ENCODE peak calls at places on chromosomes 5 and 9, in eight cellular contexts. D is tibial artery, Z is heart left ventricle, L is testis, G is lung, A is psoas muscle, S is lower lobe of right lung, H is ovary. V is an unnamed sample.

GRCh38 chr5:22314548-22314947 is 538.6 kb downstream of the CDH12 start:
- DNase-seq in D (no peak), Z (no peak), L (no peak), G (no peak), A (no peak), S (no peak), H (no peak), V (no peak)

GRCh38 chr5:112077180-112077579 is 320.2 kb upstream of the NREP start:
- DNase-seq in D (no peak), Z (no peak), L (no peak), G (no peak), A (no peak), S (no peak), H (no peak), V (no peak)

GRCh38 chr5:83662558-83662957 is 58.1 kb downstream of the HAPLN1 start:
- DNase-seq in D (no peak), Z (no peak), L (no peak), G (no peak), A (no peak), S (no peak), H (no peak), V (no peak)

GRCh38 chr9:5871785-5872184 is 18.9 kb upstream of the MLANA start:
- DNase-seq in D (no peak), Z (no peak), L (no peak), G (no peak), A (no peak), S (no peak), H (no peak), V (no peak)

GRCh38 chr5:142587354-142587965 is 98.4 kb downstream of the FGF1 start:
- DNase-seq in D (no peak), Z (no peak), L (peak; percentile 75), G (no peak), A (no peak), S (no peak), H (no peak), V (no peak)

GRCh38 chr9:13721481-13722235 is 442.2 kb upstream of the MPDZ start:
- DNase-seq in D (no peak), Z (no peak), L (no peak), G (no peak), A (no peak), S (no peak), H (no peak), V (no peak)

GRCh38 chr5:176542596-176543427 is 5.6 kb upstream of the RNF44 start:
- DNase-seq in D (no peak), Z (no peak), L (peak; percentile 41), G (no peak), A (no peak), S (no peak), H (peak; percentile 67), V (no peak)

GRCh38 chr9:109805054-109805453 is 25.1 kb downstream of the PALM2AKAP2 start:
- DNase-seq in D (no peak), Z (no peak), L (no peak), G (no peak), A (no peak), S (no peak), H (no peak), V (no peak)

GRCh38 chr5:74394543-74394923 is 246.0 kb downstream of the ENC1 start:
- DNase-seq in D (no peak), Z (no peak), L (no peak), G (no peak), A (no peak), S (no peak), H (no peak), V (no peak)

GRCh38 chr9:95738438-95738837 is 137.1 kb upstream of the ERCC6L2 start:
- DNase-seq in D (no peak), Z (no peak), L (no peak), G (no peak), A (no peak), S (no peak), H (no peak), V (no peak)

GRCh38 chr5:9546973-9547947 is 1.4 kb upstream of the SEMA5A start:
- DNase-seq in D (no peak), Z (no peak), L (no peak), G (peak; percentile 41), A (peak; percentile 50), S (no peak), H (peak; percentile 44), V (no peak)

GRCh38 chr5:69285448-69286116 is 47.0 kb downstream of the CCDC125 start:
- DNase-seq in D (no peak), Z (no peak), L (no peak), G (no peak), A (no peak), S (no peak), H (no peak), V (no peak)

GRCh38 chr9:131100445-131100844 is 4.1 kb downstream of the AIF1L start:
- DNase-seq in D (no peak), Z (no peak), L (peak; percentile 39), G (no peak), A (no peak), S (no peak), H (no peak), V (no peak)

GRCh38 chr5:156201793-156202388 is 125.1 kb upstream of the SGCD start:
- DNase-seq in D (peak; percentile 23), Z (no peak), L (no peak), G (no peak), A (no peak), S (no peak), H (no peak), V (no peak)

GRCh38 chr5:141668601-141669265 is 13.3 kb downstream of the ARAP3 start:
- DNase-seq in D (no peak), Z (no peak), L (no peak), G (no peak), A (no peak), S (no peak), H (no peak), V (no peak)

GRCh38 chr5:67301285-67301904 is 104.8 kb upstream of the CD180 start:
- DNase-seq in D (peak; percentile 94), Z (peak; percentile 45), L (peak; percentile 78), G (peak; percentile 55), A (peak; percentile 79), S (peak; percentile 63), H (peak; percentile 59), V (peak; percentile 95)

GRCh38 chr5:124697912-124698690 is 48.3 kb downstream of the ZNF608 start:
- DNase-seq in D (no peak), Z (peak; percentile 35), L (peak; percentile 22), G (no peak), A (no peak), S (no peak), H (no peak), V (no peak)

GRCh38 chr5:33807771-33808170 is 84.0 kb downstream of the ADAMTS12 start:
- DNase-seq in D (no peak), Z (no peak), L (no peak), G (no peak), A (no peak), S (no peak), H (no peak), V (no peak)

GRCh38 chr9:96068511-96068910 is 193.0 kb downstream of the ERCC6L2 start:
- DNase-seq in D (peak; percentile 39), Z (no peak), L (peak; percentile 90), G (no peak), A (no peak), S (no peak), H (peak; percentile 91), V (no peak)

GRCh38 chr5:10564838-10565784 is 1.2 kb downstream of the ANKRD33B start:
- DNase-seq in D (no peak), Z (peak; percentile 37), L (no peak), G (no peak), A (peak; percentile 60), S (peak; percentile 61), H (no peak), V (no peak)

GRCh38 chr9:10661376-10661775 is 48.6 kb upstream of the PTPRD start:
- DNase-seq in D (no peak), Z (no peak), L (no peak), G (no peak), A (no peak), S (no peak), H (no peak), V (no peak)

GRCh38 chr9:134332266-134332665 is 6.0 kb downstream of the RXRA start:
- DNase-seq in D (no peak), Z (no peak), L (no peak), G (no peak), A (peak; percentile 59), S (no peak), H (no peak), V (no peak)
- H3K4me1 ChIP-seq in D (peaks cover 99% of the 10 kb centered on the region), Z (peaks cover 99% of the 10 kb centered on the region), L (peaks cover 63% of the 10 kb centered on the region), G (peaks cover 9% of the 10 kb centered on the region), A (peaks cover 89% of the 10 kb centered on the region), S (peaks cover 97% of the 10 kb centered on the region), H (peaks cover 64% of the 10 kb centered on the region), V (peaks cover 100% of the 10 kb centered on the region)

GRCh38 chr5:59709346-59709821 is 184.1 kb downstream of the PDE4D start:
- DNase-seq in D (no peak), Z (no peak), L (no peak), G (no peak), A (no peak), S (no peak), H (no peak), V (no peak)
- H3K4me1 ChIP-seq in D (peaks cover 25% of the 10 kb centered on the region), Z (peaks cover 8% of the 10 kb centered on the region), L (no peaks in the 10 kb centered on the region), G (peaks cover 3% of the 10 kb centered on the region), A (no peaks in the 10 kb centered on the region), S (peaks cover 3% of the 10 kb centered on the region), H (no peaks in the 10 kb centered on the region), V (no peaks in the 10 kb centered on the region)

GRCh38 chr9:108444400-108445358 is 411.1 kb downstream of the ACTL7B start:
- DNase-seq in D (peak; percentile 28), Z (no peak), L (no peak), G (no peak), A (no peak), S (no peak), H (no peak), V (no peak)

GRCh38 chr9:108442604-108443277 is 413.0 kb downstream of the ACTL7B start:
- DNase-seq in D (no peak), Z (no peak), L (no peak), G (no peak), A (no peak), S (no peak), H (no peak), V (no peak)

GRCh38 chr9:108445431-108446018 is 410.3 kb downstream of the ACTL7B start:
- DNase-seq in D (no peak), Z (no peak), L (no peak), G (no peak), A (no peak), S (no peak), H (no peak), V (no peak)

GRCh38 chr9:108443278-108443633 is 412.5 kb downstream of the ACTL7B start:
- DNase-seq in D (no peak), Z (no peak), L (no peak), G (no peak), A (no peak), S (no peak), H (no peak), V (no peak)

GRCh38 chr9:108443741-108444140 is 412.0 kb downstream of the ACTL7B start:
- DNase-seq in D (no peak), Z (no peak), L (no peak), G (no peak), A (no peak), S (no peak), H (no peak), V (no peak)
- H3K4me1 ChIP-seq in D (peaks cover 55% of the 10 kb centered on the region), Z (no peaks in the 10 kb centered on the region), L (no peaks in the 10 kb centered on the region), G (no peaks in the 10 kb centered on the region), A (no peaks in the 10 kb centered on the region), S (no peaks in the 10 kb centered on the region), H (no peaks in the 10 kb centered on the region), V (no peaks in the 10 kb centered on the region)

DNA sequence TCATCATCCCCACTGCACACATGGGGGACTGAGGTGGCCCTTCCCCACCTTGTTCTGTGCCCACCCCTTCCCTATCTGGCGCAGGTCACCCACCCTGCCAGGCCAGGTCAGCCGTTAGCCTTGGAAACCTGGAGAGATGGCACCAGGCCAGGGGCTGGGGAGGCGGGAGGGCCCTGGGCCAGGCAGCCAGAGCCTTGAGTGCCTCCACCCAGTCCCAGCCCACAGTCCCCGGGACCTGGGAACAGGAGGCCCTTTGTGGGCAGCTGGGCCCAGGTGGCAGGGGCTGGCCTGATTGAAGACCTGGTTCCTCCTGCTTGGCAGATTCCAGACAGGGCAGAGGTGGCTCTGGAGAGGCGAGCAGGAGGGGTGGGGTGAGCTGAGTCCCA is 70.6 kb downstream of the LRSAM1 start:
- DNase-seq in D (no peak), Z (peak; percentile 57), L (no peak), G (no peak), A (no peak), S (peak; percentile 70), H (no peak), V (no peak)
- H3K4me1 ChIP-seq in D (peaks cover 45% of the 10 kb centered on the region), Z (peaks cover 64% of the 10 kb centered on the region), L (peaks cover 45% of the 10 kb centered on the region), G (no peaks in the 10 kb centered on the region), A (peaks cover 10% of the 10 kb centered on the region), S (peaks cover 44% of the 10 kb centered on the region), H (peaks cover 22% of the 10 kb centered on the region), V (peaks cover 43% of the 10 kb centered on the region)

V was measured in right atrium auricular region.